ENCODE peak calls at places on chromosomes 5 and 9, in eight cellular contexts. K is GM23338, L is GM23248, M is neural progenitor cell, O is MM.1S, W is HCT116, Q is OCI-LY7, P is SK-N-SH. V is an unnamed sample.

GRCh38 chr9:127021664-127022337 is 100.6 kb downstream of the ANGPTL2 start:
- DNase-seq in P (peak), K (no peak), M (peak), W (no peak), Q (no peak), L (peak), O (no peak), V (no peak)

GRCh38 chr9:87108639-87109038 is 161.3 kb upstream of the GAS1 start:
- DNase-seq in L (no peak), K (no peak), P (no peak), M (no peak), Q (no peak), W (no peak), O (no peak), V (no peak)

GRCh38 chr5:160369990-160370712 is at the start of gene C1QTNF2:
- DNase-seq in M (peak), K (peak), W (no peak), P (peak), Q (no peak), L (peak), O (no peak), V (peak)

GRCh38 chr5:10734050-10734709 is 26.9 kb downstream of the DAP start:
- DNase-seq in Q (no peak), O (no peak), M (no peak), L (no peak), P (no peak), W (no peak), K (no peak), V (no peak)

GRCh38 chr5:6734243-6734695 is 21.0 kb downstream of the TENT4A start:
- DNase-seq in K (no peak), Q (no peak), W (no peak), P (no peak), O (no peak), M (no peak), L (peak), V (no peak)

GRCh38 chr5:143985832-143986485 is 174.0 kb downstream of the HMHB1 start:
- DNase-seq in Q (no peak), K (no peak), O (no peak), L (peak), P (no peak), W (no peak), M (no peak), V (peak)

GRCh38 chr5:108940500-108940899 is 192.8 kb downstream of the FER start:
- DNase-seq in M (no peak), Q (no peak), L (no peak), P (no peak), K (no peak), O (no peak), W (no peak), V (no peak)

GRCh38 chr5:143166080-143166479 is 237.4 kb downstream of the NR3C1 start:
- DNase-seq in Q (no peak), W (no peak), L (no peak), O (no peak), M (no peak), K (no peak), P (no peak), V (no peak)

GRCh38 chr9:137673871-137674270 is 55.1 kb downstream of the EHMT1 start:
- DNase-seq in L (no peak), W (no peak), Q (no peak), K (no peak), O (no peak), P (peak), M (no peak), V (no peak)

GRCh38 chr5:171736976-171737848 is 48.4 kb upstream of the SMIM23 start:
- DNase-seq in W (no peak), M (no peak), K (no peak), Q (no peak), L (peak), O (no peak), P (no peak), V (no peak)

DNA sequence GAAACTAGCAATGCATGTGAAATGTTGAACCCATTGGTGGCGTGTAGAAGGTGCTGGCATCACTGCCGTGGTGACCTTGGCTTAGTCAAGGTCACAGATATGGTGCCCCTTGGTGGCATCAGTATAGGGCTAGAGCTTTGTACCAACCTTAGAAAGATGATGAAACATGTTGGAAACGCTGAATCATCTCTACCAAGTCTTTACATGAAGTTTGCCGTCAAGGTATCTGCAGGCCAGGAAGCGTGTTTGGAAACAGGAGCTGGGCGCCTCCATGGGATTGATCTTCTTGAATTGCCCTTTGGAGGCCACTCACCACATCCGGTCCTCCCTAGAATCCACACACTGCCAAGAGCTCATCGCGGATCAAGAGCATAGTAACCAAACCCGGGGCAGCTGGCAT is 16.9 kb upstream of the BOD1 start:
- DNase-seq in Q (no peak), P (no peak), W (no peak), K (no peak), L (no peak), O (no peak), M (no peak), V (no peak)
- H3K27ac ChIP-seq in Q (no peak), P (no peak), W (no peak), K (no peak), L (no peak), O (no peak), M (no peak), V (no peak)

GRCh38 chr5:135437796-135438560 is 9.2 kb downstream of the DCANP1 start:
- DNase-seq in W (peak), Q (no peak), L (peak), O (no peak), P (no peak), M (no peak), K (no peak), V (peak)
- TF ChIP-seq EZH2phosphoT487 in W (no peak), Q (no peak), L (no peak), O (no peak), P (no peak), M (no peak), K (no peak), V (no peak)

GRCh38 chr5:178416919-178417318 is 173.3 kb downstream of the COL23A1 start:
- DNase-seq in L (peak), P (peak), K (no peak), O (no peak), M (no peak), W (no peak), Q (no peak), V (peak)
- H2AFZ ChIP-seq in L (no peak), P (no peak), K (no peak), O (no peak), M (no peak), W (no peak), Q (no peak), V (no peak)

GRCh38 chr5:157892974-157893373 is 34.0 kb upstream of the CLINT1 start:
- DNase-seq in M (no peak), O (no peak), Q (no peak), P (no peak), W (no peak), K (no peak), L (no peak), V (no peak)

GRCh38 chr5:157888814-157889532 is 30.0 kb upstream of the CLINT1 start:
- DNase-seq in W (no peak), K (no peak), Q (no peak), L (no peak), P (no peak), M (no peak), O (no peak), V (peak)

GRCh38 chr5:157890825-157891587 is 32.1 kb upstream of the CLINT1 start:
- DNase-seq in O (peak), M (no peak), L (no peak), Q (peak), P (no peak), W (no peak), K (peak), V (no peak)

DNA sequence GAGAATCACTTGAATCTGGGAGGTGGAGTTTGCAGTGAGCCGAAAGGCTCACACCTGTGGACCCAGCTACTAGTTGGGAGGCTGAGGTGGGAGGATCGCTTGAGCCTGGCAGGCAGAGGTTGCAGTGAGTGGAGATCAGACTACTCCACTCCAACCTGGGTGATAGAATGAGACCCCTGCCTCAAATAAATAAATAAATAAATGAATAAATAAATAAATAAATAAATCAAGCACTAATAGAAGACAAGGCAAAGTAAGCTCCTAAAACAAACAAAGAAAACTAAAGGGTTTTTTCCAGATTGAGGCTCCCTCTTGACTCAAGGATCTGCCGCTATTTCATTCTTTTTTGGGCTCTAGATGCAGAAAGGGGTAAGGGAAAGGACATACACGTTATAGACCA is 34.7 kb upstream of the CLINT1 start:
- DNase-seq in M (no peak), P (no peak), L (no peak), W (no peak), K (no peak), Q (no peak), O (no peak), V (no peak)
- H3K27ac ChIP-seq in M (no peak), P (no peak), L (no peak), W (no peak), K (no peak), Q (no peak), O (no peak), V (no peak)

GRCh38 chr9:128108784-128109709 is 18.5 kb downstream of the PTGES2 start:
- DNase-seq in P (peak), O (no peak), L (no peak), M (no peak), W (no peak), K (no peak), Q (no peak), V (no peak)
- TF ChIP-seq EZH2phosphoT487 in P (no peak), O (no peak), L (no peak), M (no peak), W (no peak), K (no peak), Q (no peak), V (no peak)

DNA sequence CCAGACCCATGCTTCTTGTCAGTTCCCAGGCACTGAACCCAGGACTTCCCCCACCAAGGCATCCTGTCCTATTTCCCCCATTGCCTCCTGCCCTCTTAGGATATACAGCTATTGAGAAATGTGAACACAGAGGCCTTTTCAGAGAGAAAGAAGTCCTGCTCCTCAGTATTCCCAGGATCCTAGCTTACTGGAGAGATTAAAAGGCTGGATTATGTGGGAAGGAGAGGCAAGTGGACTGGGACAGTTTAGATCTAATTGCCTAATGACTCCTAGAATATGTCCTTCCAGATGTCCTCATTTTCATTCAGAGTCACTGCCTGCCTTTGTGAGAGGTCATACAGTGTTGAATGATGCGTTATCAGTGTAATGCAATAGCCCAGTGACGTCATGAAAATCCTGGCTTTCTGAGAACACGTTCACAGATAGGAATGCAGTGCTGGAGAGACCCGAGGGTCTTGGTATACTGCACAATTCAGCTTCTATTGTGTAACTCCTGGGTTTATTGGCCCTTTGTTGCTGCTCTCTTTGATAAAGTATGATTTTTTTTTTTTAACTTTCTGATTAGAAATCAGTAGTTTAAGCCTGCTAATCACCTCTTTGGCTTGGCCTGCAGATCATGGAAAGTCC is 26.2 kb downstream of the WWC1 start:
- DNase-seq in Q (no peak), K (no peak), O (no peak), M (peak), L (peak), P (peak), W (peak), V (peak)
- H2AFZ ChIP-seq in Q (no peak), K (no peak), O (no peak), M (no peak), L (no peak), P (no peak), W (no peak), V (no peak)

GRCh38 chr5:80141681-80142080 is 106.5 kb downstream of the THBS4 start:
- DNase-seq in W (no peak), O (no peak), P (no peak), M (no peak), K (peak), L (no peak), Q (no peak), V (no peak)
- H3K27ac ChIP-seq in W (no peak), O (no peak), P (peak), M (peak), K (peak), L (peak), Q (peak), V (no peak)

DNA sequence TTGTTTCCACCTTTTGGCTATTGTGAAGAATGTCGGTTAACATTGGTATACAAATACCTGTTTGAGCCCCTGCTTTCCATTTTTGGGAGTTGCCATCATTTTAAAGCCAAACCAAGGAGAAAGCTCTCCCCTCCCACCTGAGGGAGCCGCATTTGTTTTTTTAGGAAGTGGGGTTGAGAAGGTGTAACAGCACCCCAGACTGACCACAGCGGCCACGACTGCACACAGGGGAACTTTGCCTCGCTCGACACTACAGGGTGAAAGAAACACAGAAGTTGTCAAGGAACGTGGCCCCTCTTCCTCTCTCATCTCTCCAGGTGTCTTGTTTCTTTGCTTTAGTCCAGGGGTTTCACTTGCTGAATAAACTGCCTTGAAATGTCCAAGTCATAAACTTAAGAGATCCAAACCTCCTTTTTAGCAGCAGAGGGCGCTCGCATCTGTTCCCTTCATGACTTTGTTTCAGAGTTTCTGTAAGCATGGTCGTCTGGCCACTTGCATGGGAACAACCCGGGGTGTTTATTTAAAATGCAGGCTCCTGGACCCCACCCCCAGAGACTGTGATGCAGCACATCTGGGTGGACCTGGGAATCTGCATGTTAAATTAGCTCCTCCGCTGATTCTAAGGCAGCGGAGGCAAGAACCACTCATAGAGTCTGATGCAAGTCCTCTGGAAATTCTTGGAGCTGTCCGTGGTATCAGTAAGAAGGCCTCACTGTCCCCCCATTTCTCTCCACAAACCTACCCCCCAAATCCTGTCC is 2.1 kb upstream of the TTLL11 start:
- DNase-seq in P (peak), Q (peak), W (peak), L (peak), M (peak), O (peak), K (peak), V (peak)
- TF ChIP-seq EZH2phosphoT487 in P (no peak), Q (no peak), W (no peak), L (no peak), M (no peak), O (no peak), K (no peak), V (no peak)

V was measured in PC-3.